ENCODE peak calls at places on chromosomes 11 and 22, in seven cellular contexts. W is transverse colon, E is left ventricle myocardium inferior, N is tibial nerve, O is A673, P is lower lobe of right lung, H is adrenal gland. L is an unnamed sample. For H3K4me1, the result is how much of the 10 kb centered on the place peaks cover.

GRCh38 chr11:64294665-64295289 is 3.7 kb downstream of the KCNK4 start:
- DNase-seq in W (no peak), O (no peak), P (no peak), N (no peak), H (no peak), E (no peak), L (no peak)

GRCh38 chr11:2109541-2110019 is 29.6 kb downstream of the IGF2 start:
- DNase-seq in W (no peak), N (no peak), H (no peak), O (no peak), E (no peak), P (peak), L (no peak)

GRCh38 chr11:36254739-36255138 is 34.5 kb downstream of the COMMD9 start:
- DNase-seq in N (no peak), W (no peak), P (no peak), H (no peak), E (no peak), O (no peak), L (no peak)

GRCh38 chr11:14378171-14378570 is 19.2 kb upstream of the RRAS2 start:
- DNase-seq in E (no peak), O (no peak), N (no peak), P (no peak), W (no peak), H (no peak), L (no peak)

GRCh38 chr11:64665381-64665780 is 57.6 kb downstream of the NRXN2 start:
- DNase-seq in P (peak), W (no peak), O (peak), N (no peak), E (no peak), H (no peak), L (no peak)

GRCh38 chr22:39408173-39408572 is 8.6 kb downstream of the TAB1 start:
- DNase-seq in W (no peak), P (no peak), H (no peak), N (no peak), E (no peak), O (no peak), L (no peak)

GRCh38 chr11:2404735-2405196 is 4.2 kb downstream of the TSSC4 start:
- DNase-seq in P (no peak), E (no peak), H (no peak), O (no peak), N (no peak), W (no peak), L (no peak)

GRCh38 chr11:30917859-30918478 is 331.8 kb upstream of the MPPED2 start:
- DNase-seq in O (peak), N (no peak), W (no peak), P (no peak), H (peak), E (no peak), L (no peak)

GRCh38 chr11:120386318-120386717 is 50.1 kb downstream of the ARHGEF12 start:
- DNase-seq in N (no peak), H (no peak), O (no peak), P (no peak), E (no peak), W (no peak), L (no peak)

GRCh38 chr11:12944889-12945288 is 64.2 kb upstream of the RASSF10 start:
- DNase-seq in W (no peak), E (no peak), O (peak), P (no peak), N (no peak), H (no peak), L (no peak)

GRCh38 chr22:40661661-40662060 is 17.6 kb upstream of the MCHR1 start:
- DNase-seq in P (no peak), O (no peak), E (no peak), N (no peak), H (no peak), W (no peak), L (no peak)

GRCh38 chr22:46293591-46294260 is 2.9 kb upstream of the GTSE1 start:
- DNase-seq in H (peak), N (no peak), O (peak), P (peak), E (peak), W (peak), L (no peak)

GRCh38 chr11:19519912-19520641 is 192.6 kb upstream of the NAV2 start:
- DNase-seq in E (peak), O (no peak), N (no peak), H (peak), W (no peak), P (no peak), L (no peak)

GRCh38 chr11:1837171-1838076 is 1.4 kb upstream of the TNNI2 start:
- DNase-seq in W (peak), P (peak), E (peak), H (peak), O (peak), N (no peak), L (peak)

GRCh38 chr11:18836415-18836814 is 44.8 kb upstream of the PTPN5 start:
- DNase-seq in P (no peak), W (no peak), O (no peak), E (no peak), N (no peak), H (no peak), L (no peak)

GRCh38 chr11:27444801-27445215 is 27.8 kb downstream of the LGR4 start:
- DNase-seq in P (no peak), N (no peak), W (no peak), H (no peak), E (no peak), O (no peak), L (no peak)

GRCh38 chr11:112537846-112538330 is 277.2 kb upstream of the PLET1 start:
- DNase-seq in N (no peak), O (peak), E (no peak), H (no peak), P (no peak), W (no peak), L (no peak)
- H3K4me3 ChIP-seq in N (no peak), O (no peak), E (no peak), H (no peak), P (no peak), W (no peak), L (no peak)

GRCh38 chr11:72814831-72815618 is 814 bp downstream of the ATG16L2 start:
- DNase-seq in W (peak), E (no peak), P (no peak), N (no peak), H (peak), O (peak), L (no peak)

GRCh38 chr11:72818971-72819370 is 4.8 kb downstream of the ATG16L2 start:
- DNase-seq in N (no peak), W (no peak), E (no peak), O (no peak), H (no peak), P (no peak), L (no peak)

GRCh38 chr11:72817966-72818365 is 3.8 kb downstream of the ATG16L2 start:
- DNase-seq in E (no peak), W (no peak), P (no peak), H (no peak), O (no peak), N (no peak), L (no peak)

GRCh38 chr11:72814139-72814830 is at the start of gene ATG16L2:
- DNase-seq in O (peak), E (peak), P (peak), W (peak), N (peak), H (peak), L (peak)

DNA sequence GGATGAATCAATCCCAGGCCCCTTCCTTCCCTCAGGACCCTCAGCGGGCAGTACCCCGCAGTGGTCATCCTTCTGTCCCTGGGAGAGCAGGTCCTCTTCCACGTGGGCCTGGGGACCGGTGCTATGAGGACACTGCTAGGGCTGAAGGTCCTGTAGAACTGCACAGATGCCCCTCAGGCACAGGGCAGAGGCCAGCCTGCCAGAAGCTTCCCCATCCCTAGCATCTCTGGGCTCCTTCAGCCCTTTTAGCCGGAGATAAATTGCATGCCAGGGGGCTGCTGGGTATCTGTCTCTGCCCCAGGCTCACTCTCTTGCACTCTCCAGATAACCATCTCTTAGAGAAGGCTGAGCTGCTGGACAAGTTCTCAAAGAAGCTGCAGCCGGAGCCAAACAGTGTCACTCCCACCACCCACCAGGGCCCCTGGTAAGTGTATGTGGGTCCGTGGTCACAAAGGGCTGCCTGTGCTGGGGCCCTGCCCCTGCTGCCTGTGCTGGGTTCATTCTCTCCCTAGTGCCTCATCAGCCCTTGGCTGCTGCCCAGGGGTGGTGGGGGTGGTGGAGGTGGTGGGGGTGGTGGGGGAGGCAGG is 2.3 kb downstream of the ATG16L2 start:
- DNase-seq in P (no peak), O (no peak), E (no peak), N (no peak), H (no peak), W (no peak), L (no peak)
- H3K4me1 ChIP-seq in P (under half), O (under half), E (half or more), N (under half), H (under half), W (under half), L (under half)

DNA sequence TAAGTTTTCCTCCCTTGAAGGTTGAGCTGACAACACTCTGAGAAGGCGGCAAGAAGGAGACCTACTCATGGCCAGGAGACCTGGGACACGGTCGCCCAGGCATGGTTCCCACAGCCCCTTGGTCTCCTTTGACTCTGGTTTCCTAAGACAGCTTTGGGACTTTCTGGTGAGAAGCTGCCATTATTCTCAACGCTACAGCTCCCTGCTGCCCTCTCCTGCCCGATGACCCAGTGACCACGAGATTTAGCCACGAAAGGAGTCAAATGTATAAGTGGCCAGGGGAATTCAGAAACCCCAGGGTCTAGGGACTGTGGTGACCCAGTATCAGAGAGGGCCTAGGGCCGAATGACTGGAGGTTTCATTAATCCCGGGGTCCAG is 696 bp upstream of the SDF2L1 start:
- DNase-seq in P (peak), W (peak), N (no peak), E (no peak), H (peak), O (no peak), L (peak)
- TF ChIP-seq CTCF in P (peak), W (no peak), N (no peak), E (peak), H (peak), O (no peak), L (peak)

GRCh38 chr22:24039046-24039445 is 27.9 kb downstream of the CABIN1 start:
- DNase-seq in E (no peak), N (no peak), P (no peak), O (no peak), H (no peak), W (no peak), L (no peak)

GRCh38 chr22:24040946-24041345 is 29.8 kb downstream of the CABIN1 start:
- DNase-seq in W (no peak), O (no peak), P (no peak), E (no peak), H (no peak), N (no peak), L (no peak)

GRCh38 chr22:24033731-24034130 is 22.6 kb downstream of the CABIN1 start:
- DNase-seq in O (no peak), P (no peak), E (no peak), H (no peak), W (no peak), N (no peak), L (no peak)

GRCh38 chr22:24035296-24035695 is 24.2 kb downstream of the CABIN1 start:
- DNase-seq in P (no peak), H (no peak), E (no peak), O (no peak), W (no peak), N (no peak), L (no peak)

GRCh38 chr22:24037851-24038765 is 27.0 kb downstream of the CABIN1 start:
- DNase-seq in P (no peak), W (no peak), O (no peak), N (no peak), H (no peak), E (no peak), L (no peak)
- H3K4me3 ChIP-seq in P (no peak), W (no peak), O (no peak), N (no peak), H (no peak), E (no peak), L (no peak)

GRCh38 chr22:26548984-26549383 is 36.7 kb upstream of the TFIP11 start:
- DNase-seq in N (no peak), H (no peak), W (no peak), E (no peak), P (no peak), O (no peak), L (no peak)

GRCh38 chr22:26548303-26548702 is 36.0 kb upstream of the TFIP11 start:
- DNase-seq in E (no peak), W (no peak), N (no peak), H (no peak), P (no peak), O (no peak), L (no peak)

GRCh38 chr22:26550498-26551033 is 38.3 kb upstream of the TFIP11 start:
- DNase-seq in P (peak), N (no peak), H (peak), W (no peak), E (peak), O (no peak), L (no peak)

GRCh38 chr22:26551568-26551967 is 38.4 kb downstream of the TPST2 start:
- DNase-seq in W (no peak), P (no peak), E (no peak), O (no peak), N (no peak), H (no peak), L (no peak)

DNA sequence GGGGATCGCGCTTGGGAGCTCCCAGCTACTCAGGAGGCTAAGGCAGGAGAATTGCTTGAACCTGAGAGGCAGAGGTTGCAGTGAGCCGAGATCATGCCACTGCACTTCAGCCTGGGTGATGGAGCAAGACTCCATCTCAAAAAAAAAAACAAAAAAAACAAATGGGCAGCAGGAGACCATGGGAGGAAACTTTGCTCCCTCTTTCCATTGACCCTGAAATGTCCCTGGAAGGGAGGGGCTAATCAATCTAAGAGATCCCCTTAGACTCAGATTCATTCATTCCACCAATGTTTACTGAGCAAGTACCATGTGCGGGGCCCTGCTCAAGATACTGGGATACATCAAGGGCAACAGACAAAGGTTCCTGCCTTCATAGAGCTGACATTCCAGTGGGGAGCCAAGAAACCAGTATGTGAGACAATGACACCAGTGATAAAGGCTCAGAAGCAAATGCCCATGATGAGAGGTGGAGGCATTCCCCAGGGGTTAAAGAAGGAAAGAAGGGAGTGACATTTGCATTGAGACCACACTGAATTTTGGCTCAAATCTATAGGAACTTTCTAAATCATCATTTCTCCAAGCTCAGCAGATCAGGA is 37.7 kb upstream of the TFIP11 start:
- DNase-seq in W (no peak), H (peak), O (peak), E (no peak), N (no peak), P (no peak), L (no peak)
- H3K4me1 ChIP-seq in W (under half), H (under half), O (under half), E (half or more), N (under half), P (half or more), L (under half)

L was measured in mucosa of descending colon.